ENCODE peak calls at places on chromosomes 2 and 18, in nine cellular contexts. Q is C1 segment of cervical spinal cord; G is HT1080; V is NCI-H510A; I is immature natural killer cell; W is ovary; T is H4; L is effector CD4-positive, alpha-beta T cell; E is LoVo. P is an unnamed sample.

GRCh38 chr2:118817469-118817868 is 30.0 kb downstream of the EN1 start:
- DNase-seq in G (no peak), V (no peak), L (no peak), W (no peak), I (no peak), Q (no peak), T (no peak), E (no peak), P (no peak)

GRCh38 chr18:13543811-13544732 is 182.3 kb downstream of the FAM210A start:
- DNase-seq in I (no peak), W (no peak), G (no peak), Q (no peak), L (no peak), V (no peak), T (no peak), E (no peak), P (no peak)

GRCh38 chr2:235011607-235011928 is 59.8 kb downstream of the SH3BP4 start:
- DNase-seq in T (no peak), V (no peak), E (no peak), L (no peak), G (no peak), Q (no peak), I (no peak), W (no peak), P (no peak)

GRCh38 chr18:32093106-32093511 is 1.4 kb downstream of the RNF138 start:
- DNase-seq in I (peak; percentile 55), Q (peak; percentile 42), V (peak; percentile 26), W (peak; percentile 61), L (peak; percentile 17), G (peak; percentile 42), T (peak; percentile 19), E (peak; percentile 32), P (peak; percentile 68)

GRCh38 chr2:47006374-47007220 is 91.0 kb upstream of the MCFD2 start:
- DNase-seq in G (no peak), Q (no peak), V (no peak), E (no peak), I (no peak), T (no peak), L (no peak), W (no peak), P (no peak)

GRCh38 chr2:200279857-200280256 is 26.6 kb upstream of the SPATS2L start:
- DNase-seq in E (no peak), V (no peak), L (no peak), I (no peak), Q (no peak), T (no peak), W (no peak), G (no peak), P (no peak)

GRCh38 chr2:134389331-134389835 is 135.5 kb downstream of the MGAT5 start:
- DNase-seq in I (no peak), E (no peak), W (no peak), V (no peak), G (no peak), Q (no peak), L (no peak), T (no peak), P (no peak)

GRCh38 chr2:216339456-216340279 is 32.6 kb downstream of the MARCHF4 start:
- DNase-seq in L (no peak), V (peak; percentile 65), I (no peak), G (peak; percentile 30), Q (no peak), T (peak; percentile 66), W (peak; percentile 57), E (no peak), P (peak; percentile 51)

GRCh38 chr2:15800489-15801329 is 139.6 kb upstream of the MYCN start:
- DNase-seq in L (no peak), W (no peak), T (no peak), G (peak; percentile 6), I (no peak), Q (peak; percentile 76), E (no peak), V (no peak), P (no peak)

GRCh38 chr2:200397785-200398184 is 91.3 kb downstream of the SPATS2L start:
- DNase-seq in E (no peak), G (peak; percentile 88), V (no peak), W (no peak), T (no peak), L (no peak), Q (no peak), I (no peak), P (no peak)

GRCh38 chr2:109102588-109103233 is 26.3 kb upstream of the SH3RF3 start:
- DNase-seq in V (no peak), L (no peak), I (no peak), T (no peak), W (no peak), Q (no peak), E (no peak), G (no peak), P (peak; percentile 47)

GRCh38 chr2:181036848-181037603 is 56.6 kb downstream of the UBE2E3 start:
- DNase-seq in W (no peak), I (no peak), V (no peak), T (peak; percentile 55), G (peak; percentile 55), L (no peak), Q (no peak), E (no peak), P (no peak)

GRCh38 chr18:4107049-4107459 is 348.1 kb downstream of the DLGAP1 start:
- DNase-seq in T (no peak), I (no peak), Q (no peak), L (no peak), E (no peak), G (no peak), V (no peak), W (no peak), P (no peak)

GRCh38 chr2:143730155-143730949 is 601.1 kb downstream of the ARHGAP15 start:
- DNase-seq in I (no peak), T (peak; percentile 13), Q (no peak), E (no peak), G (peak; percentile 31), L (no peak), W (no peak), V (no peak), P (no peak)

GRCh38 chr2:237393523-237393922 is 20.4 kb downstream of the COL6A3 start:
- DNase-seq in G (peak; percentile 29), T (no peak), Q (no peak), L (no peak), I (no peak), W (no peak), V (no peak), E (no peak), P (no peak)

GRCh38 chr2:227822416-227823003 is 8.9 kb downstream of the CCL20 start:
- DNase-seq in Q (no peak), T (peak; percentile 47), L (no peak), W (no peak), I (no peak), G (peak; percentile 58), V (no peak), E (peak; percentile 53), P (no peak)

GRCh38 chr2:101725515-101726192 is 28.1 kb downstream of the MAP4K4 start:
- DNase-seq in Q (no peak), W (no peak), I (no peak), T (no peak), V (no peak), G (no peak), E (no peak), L (no peak), P (no peak)

GRCh38 chr2:19120941-19121750 is 237.3 kb downstream of the OSR1 start:
- DNase-seq in W (no peak), L (no peak), Q (peak; percentile 41), G (peak; percentile 99), T (peak; percentile 40), I (no peak), E (no peak), V (no peak), P (no peak)

GRCh38 chr18:34128436-34128835 is 96.3 kb downstream of the NOL4 start:
- DNase-seq in W (no peak), T (no peak), L (no peak), I (no peak), V (no peak), Q (no peak), E (no peak), G (no peak), P (no peak)

GRCh38 chr2:85911097-85911496 is 22.3 kb upstream of the ST3GAL5 start:
- DNase-seq in G (no peak), E (no peak), I (no peak), T (no peak), Q (no peak), L (no peak), W (no peak), V (no peak), P (no peak)